ENCODE peak calls at places on chromosomes 4 and X, in six cellular contexts. Q is IMR-90, K is mesenchymal stem cell, M is H9, S is H1, F is trophoblast cell. R is an unnamed sample. For H3K79me1, the result is how much of the 10 kb centered on the place peaks cover.

GRCh38 chrX:130079824-130080406 is 30.4 kb downstream of the ELF4 start:
- DNase-seq in Q (peak), K (peak), M (no peak), S (no peak), F (peak), R (peak)

GRCh38 chrX:77938083-77938482 is 27.6 kb downstream of the ATP7A start:
- DNase-seq in Q (no peak), K (no peak), M (no peak), S (no peak), F (no peak), R (no peak)

GRCh38 chrX:644304-645023 is 13.9 kb downstream of the SHOX start:
- DNase-seq in Q (no peak), K (no peak), M (peak), S (peak), F (no peak), R (no peak)

GRCh38 chr4:152310223-152310622 is 225.7 kb downstream of the FBXW7 start:
- DNase-seq in Q (peak), K (peak), M (peak), S (no peak), F (peak), R (no peak)

GRCh38 chr4:163395758-163396157 is 52.1 kb downstream of the NPY5R start:
- DNase-seq in Q (no peak), K (peak), M (no peak), S (no peak), F (no peak), R (no peak)

GRCh38 chr4:129092636-129093172 is 635 bp downstream of the SCLT1 start:
- DNase-seq in Q (peak), K (peak), M (no peak), S (no peak), F (no peak), R (no peak)

GRCh38 chr4:161714022-161714751 is 449.6 kb downstream of the FSTL5 start:
- DNase-seq in Q (peak), K (peak), M (no peak), S (no peak), F (no peak), R (peak)

GRCh38 chr4:154329268-154329858 is 162.2 kb downstream of the DCHS2 start:
- DNase-seq in Q (peak), K (peak), M (no peak), S (no peak), F (no peak), R (no peak)

GRCh38 chrX:154002215-154002719 is 17.4 kb downstream of the IRAK1 start:
- DNase-seq in Q (peak), K (peak), M (no peak), S (no peak), F (no peak), R (no peak)

GRCh38 chrX:129783176-129783776 is 3.5 kb downstream of the SASH3 start:
- DNase-seq in Q (no peak), K (no peak), M (no peak), S (no peak), F (no peak), R (no peak)

GRCh38 chr4:94934201-94934600 is 176.4 kb downstream of the BMPR1B start:
- DNase-seq in Q (peak), K (peak), M (no peak), S (no peak), F (peak), R (no peak)

GRCh38 chrX:153672531-153673397 is 849 bp downstream of the PNCK start:
- DNase-seq in Q (no peak), K (no peak), M (no peak), S (no peak), F (no peak), R (no peak)

GRCh38 chr4:84814100-84814750 is 152.3 kb downstream of the WDFY3 start:
- DNase-seq in Q (peak), K (peak), M (no peak), S (no peak), F (peak), R (no peak)

GRCh38 chr4:137740192-137740591 is 207.9 kb upstream of the PCDH18 start:
- DNase-seq in Q (peak), K (peak), M (no peak), S (no peak), F (no peak), R (no peak)

GRCh38 chrX:42715689-42716022 is 62.3 kb downstream of the PPP1R2C start:
- DNase-seq in Q (no peak), K (no peak), M (no peak), S (no peak), F (no peak), R (peak)

GRCh38 chrX:42720209-42720608 is 57.8 kb downstream of the PPP1R2C start:
- DNase-seq in Q (no peak), K (no peak), M (no peak), S (no peak), F (no peak), R (no peak)

GRCh38 chrX:42710452-42710851 is 67.5 kb downstream of the PPP1R2C start:
- DNase-seq in Q (no peak), K (no peak), M (no peak), S (no peak), F (no peak), R (no peak)

GRCh38 chrX:42714981-42715688 is 62.8 kb downstream of the PPP1R2C start:
- DNase-seq in Q (no peak), K (no peak), M (peak), S (peak), F (peak), R (peak)
- H2AFZ ChIP-seq in Q (no peak), K (no peak), M (no peak), S (peak), F (no peak), R (peak)

GRCh38 chr4:5883916-5884315 is 9.0 kb downstream of the CRMP1 start:
- DNase-seq in Q (no peak), K (peak), M (no peak), S (no peak), F (no peak), R (no peak)
- H3K79me1 ChIP-seq in Q (under half), K (under half), M (under half), S (under half), F (under half), R (under half)

GRCh38 chr4:113406723-113407016 is 354.9 kb downstream of the CAMK2D start:
- DNase-seq in Q (no peak), K (no peak), M (no peak), S (no peak), F (no peak), R (no peak)

GRCh38 chr4:113407409-113407808 is 354.1 kb downstream of the CAMK2D start:
- DNase-seq in Q (no peak), K (no peak), M (peak), S (no peak), F (no peak), R (no peak)

GRCh38 chr4:113405874-113406722 is 355.4 kb downstream of the CAMK2D start:
- DNase-seq in Q (no peak), K (no peak), M (no peak), S (no peak), F (no peak), R (no peak)

GRCh38 chr4:113404167-113404571 is 354.7 kb downstream of the ANK2 start:
- DNase-seq in Q (no peak), K (no peak), M (no peak), S (no peak), F (no peak), R (no peak)

DNA sequence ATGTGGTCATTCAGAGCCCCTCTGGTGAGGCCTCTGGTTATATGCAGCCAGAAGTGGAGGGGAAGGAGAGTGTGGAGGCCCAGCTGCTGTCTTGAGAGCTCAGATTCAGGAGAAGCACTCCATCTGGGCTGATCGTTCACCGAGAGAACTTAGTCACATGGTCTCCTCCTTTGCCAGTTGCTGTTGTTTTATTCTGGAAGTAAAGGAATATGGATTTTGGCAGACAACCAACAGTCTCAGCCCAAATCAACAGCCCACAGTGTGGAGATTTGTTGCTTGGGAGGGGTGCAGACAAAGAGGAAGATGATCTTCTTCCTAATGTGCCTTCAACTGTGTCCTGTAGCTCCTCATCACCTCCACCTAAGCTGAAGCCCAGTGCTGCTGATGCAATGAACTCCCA is 355.4 kb downstream of the ANK2 start:
- DNase-seq in Q (no peak), K (no peak), M (no peak), S (no peak), F (no peak), R (no peak)
- H2AFZ ChIP-seq in Q (peak), K (no peak), M (no peak), S (no peak), F (no peak), R (no peak)

DNA sequence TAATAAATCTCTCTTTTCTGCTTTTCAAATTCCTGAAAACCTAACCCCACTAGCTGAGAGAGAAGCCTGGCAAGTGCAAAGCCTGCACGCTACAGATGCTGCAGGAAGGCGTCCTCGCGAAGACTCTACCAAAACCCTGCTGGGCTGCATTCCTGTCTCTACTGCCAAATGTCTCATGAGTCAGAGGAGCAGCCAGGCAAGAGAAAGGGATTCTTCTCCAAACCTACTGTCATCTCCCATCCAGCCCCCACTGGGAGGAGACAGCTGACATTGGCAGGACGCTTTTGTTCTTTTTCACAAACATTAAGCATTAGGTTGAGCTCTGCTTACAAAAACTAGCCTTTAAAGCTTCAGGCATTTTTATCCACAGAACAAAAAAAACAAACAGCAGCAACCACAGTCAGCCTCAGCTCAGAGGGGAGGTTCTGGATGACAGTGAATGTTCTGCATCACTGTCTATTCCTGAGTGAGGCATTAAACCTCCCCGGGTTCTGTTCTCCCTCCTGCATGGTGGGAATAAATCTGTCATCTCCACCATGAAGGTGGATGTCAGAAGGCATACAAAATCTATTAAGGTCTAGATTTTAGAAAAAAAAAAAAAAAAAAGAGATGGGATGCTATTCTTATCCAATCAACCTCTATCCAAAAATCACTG is 17.9 kb downstream of the CRMP1 start:
- DNase-seq in Q (peak), K (no peak), M (peak), S (no peak), F (no peak), R (no peak)
- H3K79me1 ChIP-seq in Q (under half), K (under half), M (under half), S (under half), F (under half), R (under half)

GRCh38 chrX:17547658-17548057 is 172.7 kb downstream of the NHS start:
- DNase-seq in Q (peak), K (peak), M (no peak), S (no peak), F (peak), R (no peak)

GRCh38 chrX:17550011-17550410 is 175.0 kb downstream of the NHS start:
- DNase-seq in Q (no peak), K (no peak), M (no peak), S (no peak), F (no peak), R (no peak)

GRCh38 chrX:17546356-17546755 is 171.4 kb downstream of the NHS start:
- DNase-seq in Q (no peak), K (no peak), M (no peak), S (no peak), F (no peak), R (no peak)

GRCh38 chrX:17552251-17552650 is 177.3 kb downstream of the NHS start:
- DNase-seq in Q (peak), K (peak), M (no peak), S (no peak), F (no peak), R (no peak)

DNA sequence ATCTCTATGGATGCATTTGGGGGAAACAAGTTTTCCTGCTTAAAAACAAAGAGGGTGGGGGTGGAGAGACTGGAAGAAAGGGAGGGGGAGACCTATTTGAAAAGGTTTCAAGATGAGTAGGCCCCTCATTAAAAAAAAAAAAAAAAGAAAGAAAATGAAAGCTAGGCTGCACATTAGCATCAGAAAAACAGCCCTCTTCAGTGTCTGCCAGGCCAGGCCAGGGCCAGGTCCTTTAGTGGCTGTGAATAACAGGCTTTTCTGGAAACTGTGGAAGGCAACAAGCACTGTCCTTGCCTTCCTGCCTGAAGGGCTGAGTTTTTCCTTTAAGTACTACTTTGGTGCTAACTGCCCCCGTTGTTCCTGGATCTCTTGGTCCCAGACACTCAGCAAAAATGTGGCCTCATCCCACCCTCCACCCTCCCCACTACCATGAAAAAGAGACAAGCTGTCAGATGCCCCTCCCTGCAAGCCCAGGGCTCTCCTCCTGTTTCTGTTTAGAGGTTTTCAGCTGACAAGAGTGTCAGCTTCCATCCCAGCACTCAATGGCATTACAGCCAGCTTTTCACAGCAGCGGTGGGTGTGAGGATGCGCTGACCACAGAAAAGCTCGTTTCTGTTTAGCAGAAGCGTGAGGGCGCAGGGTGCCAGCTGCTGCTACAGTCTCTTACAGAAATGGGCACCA is 174.1 kb downstream of the NHS start:
- DNase-seq in Q (no peak), K (no peak), M (no peak), S (no peak), F (no peak), R (no peak)
- H2AFZ ChIP-seq in Q (no peak), K (no peak), M (no peak), S (no peak), F (no peak), R (peak)

GRCh38 chr4:5881340-5881739 is 11.5 kb downstream of the CRMP1 start:
- DNase-seq in Q (peak), K (no peak), M (no peak), S (no peak), F (no peak), R (no peak)
- H3K79me1 ChIP-seq in Q (under half), K (under half), M (under half), S (under half), F (under half), R (under half)